ENCODE peak calls at places on chromosome 6, in six cellular contexts. J is OCI-LY7, G is SK-N-SH, U is IMR-90, S is thoracic aorta, W is heart left ventricle. K is an unnamed sample. For H3K4me1, the result is how much of the 10 kb centered on the place peaks cover.

GRCh38 chr6:13026557-13026956 is 301.8 kb downstream of the TBC1D7 start:
- DNase-seq in W (no peak), U (no peak), J (no peak), G (peak), S (no peak), K (no peak)

GRCh38 chr6:44679906-44680698 is 292.6 kb downstream of the CDC5L start:
- DNase-seq in J (no peak), U (no peak), W (no peak), S (no peak), G (no peak), K (no peak)

GRCh38 chr6:167543602-167544506 is 219.0 kb downstream of the TTLL2 start:
- DNase-seq in W (peak), S (no peak), J (no peak), U (no peak), G (no peak), K (no peak)

GRCh38 chr6:163532526-163533078 is 118.1 kb downstream of the QKI start:
- DNase-seq in U (no peak), G (no peak), J (no peak), W (no peak), S (no peak), K (no peak)

GRCh38 chr6:52994789-52995078 is 350 bp downstream of the GSTA4 start:
- DNase-seq in U (peak), W (peak), J (peak), G (peak), S (no peak), K (peak)

GRCh38 chr6:18327621-18328548 is 59.3 kb upstream of the RNF144B start:
- DNase-seq in G (no peak), W (no peak), S (no peak), U (no peak), J (peak), K (no peak)

GRCh38 chr6:28496099-28496779 is 19.4 kb downstream of the GPX6 start:
- DNase-seq in J (peak), S (no peak), W (no peak), G (no peak), U (no peak), K (no peak)

GRCh38 chr6:160347259-160348208 is 644 bp upstream of the SLC22A3 start:
- DNase-seq in S (no peak), J (no peak), W (no peak), G (peak), U (no peak), K (no peak)

GRCh38 chr6:144063246-144063743 is 32.1 kb downstream of the SF3B5 start:
- DNase-seq in G (no peak), S (no peak), W (no peak), U (no peak), J (peak), K (no peak)

GRCh38 chr6:24763578-24763977 is 11.2 kb upstream of the GMNN start:
- DNase-seq in G (no peak), U (no peak), J (no peak), S (no peak), W (no peak), K (no peak)

GRCh38 chr6:4404410-4404809 is 269.0 kb upstream of the ECI2 start:
- DNase-seq in W (no peak), J (no peak), G (no peak), S (no peak), U (no peak), K (no peak)

GRCh38 chr6:21985904-21986303 is 310.9 kb downstream of the PRL start:
- DNase-seq in J (no peak), U (no peak), S (no peak), W (no peak), G (no peak), K (no peak)

GRCh38 chr6:14848019-14848418 is 397.9 kb upstream of the JARID2 start:
- DNase-seq in G (no peak), W (no peak), S (no peak), U (peak), J (no peak), K (no peak)

GRCh38 chr6:20706293-20707165 is 172.3 kb downstream of the CDKAL1 start:
- DNase-seq in U (peak), J (no peak), W (no peak), S (no peak), G (no peak), K (no peak)

GRCh38 chr6:138765896-138766487 is 7.6 kb upstream of the CCDC28A start:
- DNase-seq in W (no peak), J (peak), S (no peak), G (peak), U (peak), K (no peak)

GRCh38 chr6:163564536-163564935 is 150.0 kb downstream of the QKI start:
- DNase-seq in W (no peak), U (no peak), J (no peak), G (no peak), S (no peak), K (no peak)

GRCh38 chr6:73030257-73030656 is 195.0 kb downstream of the KHDC1L start:
- DNase-seq in S (no peak), J (no peak), W (no peak), G (no peak), U (no peak), K (no peak)

GRCh38 chr6:22570185-22570551 is 802 bp downstream of the HDGFL1 start:
- DNase-seq in G (no peak), J (no peak), U (no peak), W (no peak), S (no peak), K (no peak)

GRCh38 chr6:160293844-160294243 is 35.2 kb upstream of the SLC22A2 start:
- DNase-seq in G (no peak), W (no peak), J (no peak), U (no peak), S (no peak), K (no peak)

GRCh38 chr6:161100072-161100471 is 108.5 kb downstream of the MAP3K4 start:
- DNase-seq in U (no peak), G (no peak), J (no peak), W (no peak), S (no peak), K (no peak)

GRCh38 chr6:80282913-80283554 is 176.6 kb downstream of the BCKDHB start:
- DNase-seq in G (no peak), W (no peak), U (no peak), J (no peak), S (no peak), K (no peak)

GRCh38 chr6:134517145-134517658 is 199.3 kb upstream of the SGK1 start:
- DNase-seq in S (no peak), G (peak), W (peak), J (no peak), U (peak), K (peak)

GRCh38 chr6:100210138-100210872 is 216.3 kb upstream of the MCHR2 start:
- DNase-seq in S (no peak), G (no peak), J (no peak), U (no peak), W (no peak), K (no peak)

GRCh38 chr6:168113226-168113625 is 34.2 kb upstream of the FRMD1 start:
- DNase-seq in S (no peak), U (no peak), W (no peak), J (no peak), G (no peak), K (no peak)

GRCh38 chr6:133408543-133408942 is 167.4 kb downstream of the EYA4 start:
- DNase-seq in U (peak), S (no peak), G (no peak), W (no peak), J (no peak), K (no peak)

GRCh38 chr6:131694832-131695426 is 6.3 kb downstream of the OR2A4 start:
- DNase-seq in S (no peak), U (peak), G (peak), J (peak), W (peak), K (peak)

GRCh38 chr6:148221580-148221979 is 121.1 kb upstream of the SASH1 start:
- DNase-seq in J (no peak), U (peak), S (no peak), W (no peak), G (no peak), K (no peak)

GRCh38 chr6:135983720-135984343 is 132.3 kb downstream of the PDE7B start:
- DNase-seq in W (no peak), J (no peak), U (peak), S (no peak), G (no peak), K (no peak)

GRCh38 chr6:26501482-26501986 is 1.4 kb downstream of the BTN1A1 start:
- DNase-seq in G (peak), J (no peak), W (peak), S (peak), U (peak), K (no peak)

GRCh38 chr6:7309050-7309449 is 3.9 kb downstream of the SSR1 start:
- DNase-seq in J (no peak), U (no peak), W (no peak), G (no peak), S (no peak), K (no peak)
- H3K4me1 ChIP-seq in J (under half), U (under half), W (under half), G (under half), S (under half), K (under half)

GRCh38 chr6:82072771-82073170 is 174.8 kb downstream of the IBTK start:
- DNase-seq in G (no peak), S (no peak), W (no peak), J (no peak), U (peak), K (no peak)
- H3K4me3 ChIP-seq in G (no peak), S (no peak), W (no peak), J (no peak), U (no peak), K (no peak)

DNA sequence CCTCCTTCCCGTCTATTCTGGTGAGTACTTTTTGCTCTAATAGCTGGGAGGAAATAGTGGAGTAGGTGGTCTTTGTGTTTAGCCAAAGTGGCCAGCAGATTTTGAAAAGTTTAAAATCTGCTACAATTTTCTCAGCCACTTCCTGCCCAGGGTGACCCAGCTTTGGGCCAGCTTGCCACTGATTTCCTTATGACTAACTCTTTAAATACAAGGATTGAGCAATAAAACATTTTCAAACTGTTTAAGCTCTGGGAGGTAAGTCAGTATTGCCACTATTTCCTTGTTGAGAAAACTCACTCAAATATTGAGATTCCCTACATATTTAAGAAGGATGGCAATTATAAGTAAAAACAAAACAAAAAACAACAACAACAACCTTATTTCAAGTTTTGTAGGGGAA is 54.5 kb downstream of the TRMT11 start:
- DNase-seq in U (peak), J (no peak), G (no peak), S (no peak), W (no peak), K (no peak)
- H3K27ac ChIP-seq in U (no peak), J (no peak), G (no peak), S (peak), W (no peak), K (peak)

GRCh38 chr6:41976794-41977484 is 35.3 kb upstream of the CCND3 start:
- DNase-seq in G (no peak), J (peak), W (no peak), U (peak), S (no peak), K (no peak)
- H3K4me1 ChIP-seq in G (under half), J (half or more), W (under half), U (under half), S (under half), K (under half)

GRCh38 chr6:111337715-111338333 is 145.2 kb downstream of the REV3L start:
- DNase-seq in U (no peak), S (no peak), W (no peak), J (no peak), G (no peak), K (no peak)
- H3K4me3 ChIP-seq in U (no peak), S (no peak), W (no peak), J (no peak), G (no peak), K (no peak)

GRCh38 chr6:36769161-36769675 is 70.0 kb downstream of the CPNE5 start:
- DNase-seq in U (peak), G (no peak), S (no peak), W (peak), J (no peak), K (no peak)
- H3K27ac ChIP-seq in U (no peak), G (no peak), S (no peak), W (peak), J (no peak), K (no peak)

GRCh38 chr6:150632785-150633465 is 33.2 kb downstream of the PLEKHG1 start:
- DNase-seq in W (no peak), S (no peak), G (no peak), U (no peak), J (peak), K (no peak)
- H3K4me1 ChIP-seq in W (under half), S (under half), G (under half), U (under half), J (half or more), K (under half)

DNA sequence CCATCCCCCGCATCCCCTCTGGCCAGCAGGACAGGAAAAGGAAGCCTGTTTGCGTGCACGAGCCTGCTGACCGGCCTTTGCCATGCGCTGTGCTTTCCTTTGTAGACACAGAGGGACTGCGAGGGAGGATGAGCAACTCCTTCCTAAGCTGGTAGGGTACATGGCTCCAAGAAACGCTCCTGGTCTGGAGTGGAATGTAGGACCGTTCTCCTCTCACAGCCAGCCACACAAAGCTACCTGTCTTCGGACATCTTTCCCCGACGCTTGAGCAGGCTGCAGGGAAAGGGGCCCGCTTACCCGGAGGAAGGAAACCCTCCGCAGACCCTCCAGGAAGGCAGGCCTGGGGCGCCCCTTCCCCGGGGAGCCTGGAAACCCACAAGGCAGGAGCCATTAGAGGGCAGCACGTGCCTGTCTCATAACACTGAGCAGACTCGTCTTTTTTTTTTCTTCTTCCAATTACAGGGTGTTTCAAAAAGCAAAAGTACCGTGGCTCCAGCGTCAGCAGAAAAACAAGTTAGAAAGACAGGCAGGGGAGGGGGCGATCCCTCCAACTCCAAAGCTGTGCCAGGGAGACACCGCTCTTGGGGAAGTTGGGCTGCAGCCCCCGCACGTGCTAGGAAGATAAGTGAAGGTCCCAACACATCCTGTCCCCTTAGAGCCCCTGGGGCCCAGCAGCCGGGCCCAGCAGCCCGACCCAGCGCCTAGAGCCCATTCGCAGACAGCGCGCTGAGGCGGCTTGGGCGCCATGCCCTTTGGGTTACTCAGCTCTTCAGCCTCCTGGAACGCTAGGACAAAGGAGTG is 136.0 kb downstream of the LY86 start:
- DNase-seq in U (peak), G (peak), W (peak), J (peak), S (no peak), K (peak)
- H3K4me3 ChIP-seq in U (peak), G (peak), W (peak), J (no peak), S (peak), K (no peak)

K was measured in pancreas.